ENCODE peak calls at places on chromosomes 1 and 21, in six cellular contexts. E, O, D, V, R and F are unnamed samples.

GRCh38 chr1:111819566-111819965 is 63.9 kb downstream of the DDX20 start:
- DNase-seq in E (no peak), O (no peak), D (no peak), V (no peak), R (no peak), F (no peak)

GRCh38 chr1:65429806-65430205 is 9.3 kb downstream of the LEPR start:
- DNase-seq in E (no peak), O (peak), D (peak), V (no peak), R (no peak), F (no peak)

GRCh38 chr1:37360011-37360410 is 114.4 kb upstream of the ZC3H12A start:
- DNase-seq in E (no peak), O (no peak), D (no peak), V (no peak), R (no peak), F (no peak)

GRCh38 chr21:39189857-39190604 is 6.8 kb upstream of the PSMG1 start:
- DNase-seq in E (no peak), O (no peak), D (no peak), V (no peak), R (no peak), F (no peak)

GRCh38 chr1:5595531-5596170 is 396.6 kb downstream of the NPHP4 start:
- DNase-seq in E (no peak), O (no peak), D (no peak), V (no peak), R (no peak), F (no peak)

GRCh38 chr21:42234026-42234425 is 15.1 kb downstream of the ABCG1 start:
- DNase-seq in E (no peak), O (no peak), D (no peak), V (no peak), R (peak), F (no peak)

GRCh38 chr1:22592919-22593790 is 29.9 kb downstream of the EPHA8 start:
- DNase-seq in E (no peak), O (peak), D (no peak), V (no peak), R (peak), F (no peak)

GRCh38 chr1:46653405-46653853 is 14.7 kb downstream of the ATPAF1 start:
- DNase-seq in E (no peak), O (no peak), D (no peak), V (no peak), R (no peak), F (no peak)

GRCh38 chr1:38685373-38685772 is 174.2 kb downstream of the RRAGC start:
- DNase-seq in E (no peak), O (no peak), D (no peak), V (no peak), R (no peak), F (no peak)

GRCh38 chr1:25099343-25099951 is 132.9 kb downstream of the SYF2 start:
- DNase-seq in E (peak), O (no peak), D (no peak), V (no peak), R (no peak), F (peak)

GRCh38 chr1:175555266-175555665 is 188.1 kb downstream of the TNR start:
- DNase-seq in E (no peak), O (no peak), D (no peak), V (no peak), R (no peak), F (no peak)

GRCh38 chr21:10521091-10521598 is at the start of gene TPTE:
- DNase-seq in E (no peak), O (no peak), D (no peak), V (no peak), R (no peak), F (no peak)

GRCh38 chr1:228445524-228445866 is 28.8 kb upstream of the TRIM17 start:
- DNase-seq in E (no peak), O (no peak), D (no peak), V (no peak), R (no peak), F (no peak)

GRCh38 chr1:228448372-228448771 is 31.7 kb upstream of the TRIM17 start:
- DNase-seq in E (no peak), O (peak), D (no peak), V (no peak), R (no peak), F (no peak)

GRCh38 chr1:228446849-228447248 is 30.2 kb upstream of the TRIM17 start:
- DNase-seq in E (no peak), O (no peak), D (no peak), V (no peak), R (no peak), F (no peak)

GRCh38 chr1:228443395-228443794 is 26.7 kb upstream of the TRIM17 start:
- DNase-seq in E (no peak), O (no peak), D (no peak), V (no peak), R (no peak), F (no peak)

DNA sequence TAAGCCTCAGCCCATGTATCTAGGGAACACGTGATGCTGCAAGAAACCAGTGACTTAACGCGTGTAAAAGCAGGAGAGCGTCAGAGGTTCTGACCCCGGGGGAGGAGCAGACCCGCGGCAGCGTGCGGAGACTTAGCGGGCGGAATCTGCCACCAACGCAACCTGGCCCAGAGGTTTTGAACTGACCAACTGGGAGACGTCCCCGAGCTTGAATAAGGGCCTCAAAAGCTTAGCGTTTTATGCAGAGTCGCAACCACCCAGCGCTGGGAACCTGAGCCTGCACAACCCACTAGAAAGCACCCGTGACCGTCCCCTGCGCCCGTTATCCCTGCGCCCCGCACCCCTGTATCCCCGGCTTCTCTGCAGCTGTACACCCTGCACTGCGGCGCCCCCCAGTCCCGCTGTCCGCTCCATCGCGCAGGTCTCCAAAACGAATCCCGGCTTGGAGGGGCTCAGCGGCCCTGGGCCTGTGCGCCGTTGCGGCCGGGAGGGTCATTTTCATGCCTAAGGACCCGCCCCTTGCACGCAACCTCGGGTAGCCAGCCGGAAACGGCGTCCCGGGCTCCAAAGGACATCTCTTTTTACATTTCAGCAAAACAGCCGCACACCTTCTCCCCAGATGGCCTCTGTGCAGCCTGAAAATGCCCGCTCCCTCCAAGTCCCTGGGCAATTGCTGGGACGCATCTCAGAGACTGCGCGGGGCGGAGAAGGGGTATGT is 29.4 kb upstream of the TRIM17 start:
- DNase-seq in E (peak), O (peak), D (peak), V (no peak), R (peak), F (no peak)
- H3K4me3 ChIP-seq in E (peak), O (no peak), D (peak), V (no peak), R (peak), F (no peak)

DNA sequence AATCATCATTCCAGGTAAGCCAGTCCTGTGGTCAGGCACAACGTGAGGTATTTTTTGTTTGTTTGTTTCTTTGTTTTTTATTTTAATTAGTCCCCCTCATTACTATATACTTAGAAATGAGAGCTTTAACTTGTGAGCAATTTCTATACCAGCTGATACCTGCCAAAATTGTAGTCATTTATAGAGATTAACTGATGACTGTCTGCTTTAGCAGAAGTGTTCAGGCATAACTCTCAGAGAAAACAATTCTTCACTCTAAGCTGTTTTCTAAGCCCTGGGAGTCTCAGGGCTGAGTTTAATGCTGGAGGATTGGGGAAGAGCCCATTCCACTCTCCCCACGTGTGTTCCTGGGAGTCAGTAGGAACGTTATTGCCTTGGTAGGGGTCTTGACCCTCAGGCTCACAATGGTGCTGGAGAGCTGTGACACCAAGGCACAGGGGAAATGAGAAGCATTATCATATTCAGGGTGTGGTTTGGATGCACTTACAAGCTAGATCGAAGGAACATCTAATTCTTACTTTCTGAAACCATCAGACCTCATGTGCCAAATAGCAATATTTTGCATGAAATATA is 168.2 kb downstream of the CLIC6 start:
- DNase-seq in E (no peak), O (no peak), D (no peak), V (no peak), R (no peak), F (no peak)
- H3K4me3 ChIP-seq in E (no peak), O (peak), D (no peak), V (no peak), R (no peak), F (no peak)

GRCh38 chr1:219171192-219171935 is 2.3 kb upstream of the LYPLAL1 start:
- DNase-seq in E (no peak), O (no peak), D (no peak), V (no peak), R (no peak), F (no peak)

GRCh38 chr1:219173758-219174671 is at the start of gene LYPLAL1:
- DNase-seq in E (peak), O (peak), D (peak), V (peak), R (peak), F (peak)

GRCh38 chr1:219173434-219173757 is 282 bp upstream of the LYPLAL1 start:
- DNase-seq in E (no peak), O (no peak), D (no peak), V (no peak), R (no peak), F (no peak)

GRCh38 chr1:219174672-219175564 is 1.2 kb downstream of the LYPLAL1 start:
- DNase-seq in E (peak), O (peak), D (peak), V (peak), R (peak), F (peak)

DNA sequence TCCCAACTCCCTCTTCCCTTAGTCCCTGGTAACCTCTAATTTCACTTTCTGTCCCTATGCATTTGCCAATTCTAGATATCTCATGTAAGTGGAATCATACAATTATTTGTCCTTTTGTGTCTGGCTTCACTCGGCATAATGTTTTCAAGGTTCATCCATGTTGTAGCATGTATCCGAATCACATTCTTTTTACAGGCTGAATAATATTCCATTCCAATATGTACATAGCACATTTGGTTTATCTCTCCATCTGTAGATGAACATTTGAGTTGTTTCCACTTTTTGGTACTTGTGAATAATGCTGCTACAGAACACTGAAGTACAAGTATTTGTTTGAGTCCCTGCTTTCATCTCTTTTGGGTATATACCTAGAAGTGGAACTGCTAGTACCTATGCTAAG is 857 bp upstream of the LYPLAL1 start:
- DNase-seq in E (no peak), O (no peak), D (no peak), V (no peak), R (no peak), F (no peak)
- H3K4me3 ChIP-seq in E (no peak), O (peak), D (no peak), V (no peak), R (no peak), F (no peak)

GRCh38 chr1:8989061-8989460 is 37.2 kb downstream of the SLC2A7 start:
- DNase-seq in E (no peak), O (no peak), D (no peak), V (no peak), R (no peak), F (no peak)

GRCh38 chr1:8986814-8987190 is 39.4 kb downstream of the SLC2A7 start:
- DNase-seq in E (no peak), O (no peak), D (no peak), V (no peak), R (no peak), F (no peak)

GRCh38 chr1:8988618-8988967 is 37.6 kb downstream of the SLC2A7 start:
- DNase-seq in E (no peak), O (no peak), D (no peak), V (no peak), R (no peak), F (no peak)

GRCh38 chr1:8989821-8990220 is 36.4 kb downstream of the SLC2A7 start:
- DNase-seq in E (no peak), O (no peak), D (no peak), V (no peak), R (peak), F (no peak)

DNA sequence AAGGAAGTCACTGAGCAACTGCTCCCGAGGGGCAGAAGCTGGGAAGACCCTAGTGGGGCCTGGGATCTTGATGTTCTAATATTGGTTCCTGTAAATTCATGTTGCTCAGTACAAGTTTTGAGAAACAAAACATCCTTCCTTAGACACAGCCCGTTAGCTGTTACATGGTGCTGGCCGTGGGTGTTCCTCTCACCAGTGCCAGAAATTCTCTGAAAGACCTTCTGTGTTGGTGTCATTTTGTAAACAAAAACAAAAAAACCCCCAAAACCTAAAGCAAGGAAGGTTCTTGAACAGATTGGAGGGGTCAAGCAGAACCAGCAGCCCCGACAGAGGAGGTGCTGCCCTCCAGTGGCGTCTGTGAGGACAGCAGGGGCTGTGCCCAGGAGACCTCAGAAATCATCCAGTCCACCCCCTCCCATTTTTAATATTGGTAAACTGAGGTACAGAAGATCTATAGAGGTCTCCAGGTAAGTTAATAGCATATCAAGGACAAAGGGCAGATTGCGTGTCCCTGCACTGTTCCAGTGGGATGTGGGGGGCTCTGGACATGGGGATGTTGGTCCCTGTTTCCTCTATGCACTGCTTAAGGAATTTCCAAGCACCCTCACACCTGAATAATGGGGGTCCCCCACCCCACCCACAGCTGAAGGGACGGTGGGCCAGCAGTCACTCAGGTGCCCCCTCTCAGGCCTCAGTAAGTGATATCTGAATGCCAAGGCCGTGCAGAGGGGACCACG is 38.2 kb downstream of the SLC2A7 start:
- DNase-seq in E (peak), O (peak), D (peak), V (peak), R (peak), F (peak)
- H3K4me3 ChIP-seq in E (peak), O (no peak), D (no peak), V (no peak), R (no peak), F (no peak)

DNA sequence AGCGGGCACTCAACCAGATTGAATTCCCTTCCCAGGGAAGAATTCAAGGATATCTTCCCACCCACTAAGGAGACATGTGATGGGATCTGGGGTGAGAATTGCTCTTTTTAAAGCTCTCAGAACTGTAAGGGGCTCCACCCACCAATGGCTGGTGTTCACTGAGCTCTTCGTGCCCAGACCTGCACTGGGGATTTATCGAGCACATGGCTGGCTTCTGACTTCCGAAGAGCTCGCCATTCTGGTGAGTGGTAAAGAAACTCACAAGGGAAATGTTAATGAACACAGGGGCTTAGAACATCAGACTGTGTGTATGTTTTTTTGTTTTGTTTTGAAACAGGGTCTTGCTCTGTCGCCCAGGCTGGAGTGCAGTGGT is 9.8 kb downstream of the PADI3 start:
- DNase-seq in E (no peak), O (no peak), D (no peak), V (no peak), R (no peak), F (peak)
- H3K4me3 ChIP-seq in E (no peak), O (no peak), D (no peak), V (no peak), R (no peak), F (peak)